ENCODE peak calls at places on chromosome 13, in five cellular contexts. V, M, B, E and J are unnamed samples.

GRCh38 chr13:110653851-110654250 is 38.5 kb downstream of the NAXD start:
- DNase-seq in V (no peak), M (no peak), B (no peak), E (no peak), J (no peak)

GRCh38 chr13:93304868-93305613 is 78.4 kb downstream of the GPC6 start:
- DNase-seq in V (no peak), M (no peak), B (no peak), E (no peak), J (no peak)

GRCh38 chr13:98315466-98315865 is 138.4 kb upstream of the RNF113B start:
- DNase-seq in V (no peak), M (no peak), B (no peak), E (no peak), J (no peak)

GRCh38 chr13:44165895-44166496 is 207.6 kb upstream of the SERP2 start:
- DNase-seq in V (no peak), M (no peak), B (no peak), E (no peak), J (no peak)

GRCh38 chr13:27960362-27961226 is 8.5 kb downstream of the CDX2 start:
- DNase-seq in V (no peak), M (no peak), B (no peak), E (peak; percentile 81), J (no peak)

GRCh38 chr13:25973085-25973484 is 78.7 kb downstream of the SHISA2 start:
- DNase-seq in V (no peak), M (no peak), B (no peak), E (no peak), J (no peak)

GRCh38 chr13:25528266-25528665 is 156.5 kb downstream of the ATP8A2 start:
- DNase-seq in V (no peak), M (no peak), B (no peak), E (no peak), J (no peak)

GRCh38 chr13:75362026-75362425 is 119.9 kb downstream of the TBC1D4 start:
- DNase-seq in V (no peak), M (no peak), B (no peak), E (no peak), J (no peak)

GRCh38 chr13:46184277-46184699 is 2.3 kb upstream of the LCP1 start:
- DNase-seq in V (peak; percentile 13), M (no peak), B (peak; percentile 24), E (peak; percentile 38), J (no peak)

GRCh38 chr13:107361666-107362065 is 793.7 kb upstream of the ARGLU1 start:
- DNase-seq in V (no peak), M (no peak), B (no peak), E (no peak), J (no peak)

GRCh38 chr13:59689057-59689456 is 474.7 kb downstream of the DIAPH3 start:
- DNase-seq in V (peak; percentile 17), M (no peak), B (no peak), E (no peak), J (no peak)

GRCh38 chr13:59356607-59357006 is 807.1 kb downstream of the DIAPH3 start:
- DNase-seq in V (no peak), M (peak; percentile 39), B (peak; percentile 67), E (no peak), J (peak; percentile 90)

GRCh38 chr13:46232281-46232680 is 20.6 kb downstream of the LRRC63 start:
- DNase-seq in V (no peak), M (no peak), B (no peak), E (no peak), J (no peak)

GRCh38 chr13:75864718-75865117 is 228.6 kb downstream of the LMO7 start:
- DNase-seq in V (no peak), M (no peak), B (no peak), E (no peak), J (no peak)

GRCh38 chr13:73544175-73544574 is 485.4 kb downstream of the KLF5 start:
- DNase-seq in V (no peak), M (no peak), B (no peak), E (no peak), J (no peak)

GRCh38 chr13:28204690-28205443 is 66.5 kb downstream of the PAN3 start:
- DNase-seq in V (no peak), M (no peak), B (no peak), E (no peak), J (no peak)

GRCh38 chr13:113654591-113655357 is 3.2 kb downstream of the ATP4B start:
- DNase-seq in V (no peak), M (no peak), B (peak; percentile 5), E (peak; percentile 22), J (peak; percentile 21)

GRCh38 chr13:77548095-77548494 is 12.6 kb downstream of the SCEL start:
- DNase-seq in V (no peak), M (no peak), B (no peak), E (no peak), J (no peak)

GRCh38 chr13:98216135-98216565 is 39.1 kb upstream of the RNF113B start:
- DNase-seq in V (no peak), M (peak; percentile 34), B (peak; percentile 87), E (peak; percentile 67), J (peak; percentile 41)

GRCh38 chr13:33057019-33057785 is 41.0 kb downstream of the KL start:
- DNase-seq in V (no peak), M (no peak), B (no peak), E (no peak), J (no peak)

GRCh38 chr13:44904982-44905381 is 84.3 kb downstream of the NUFIP1 start:
- DNase-seq in V (no peak), M (peak; percentile 74), B (peak; percentile 34), E (peak; percentile 52), J (peak; percentile 26)

GRCh38 chr13:27487776-27488175 is 37.4 kb upstream of the MTIF3 start:
- DNase-seq in V (no peak), M (no peak), B (no peak), E (no peak), J (no peak)

GRCh38 chr13:53089951-53090350 is 61.3 kb downstream of the OLFM4 start:
- DNase-seq in V (no peak), M (no peak), B (no peak), E (no peak), J (no peak)

GRCh38 chr13:99895428-99895998 is 76.1 kb downstream of the ZIC5 start:
- DNase-seq in V (no peak), M (no peak), B (no peak), E (no peak), J (no peak)

GRCh38 chr13:31625115-31625514 is 114.2 kb upstream of the RXFP2 start:
- DNase-seq in V (no peak), M (no peak), B (no peak), E (no peak), J (no peak)

GRCh38 chr13:52164989-52165388 is 5.6 kb upstream of the NEK3 start:
- DNase-seq in V (no peak), M (no peak), B (no peak), E (no peak), J (no peak)

GRCh38 chr13:23856008-23856750 is 33.0 kb downstream of the MIPEP start:
- DNase-seq in V (no peak), M (no peak), B (no peak), E (no peak), J (no peak)

GRCh38 chr13:46010148-46010547 is 42.4 kb downstream of the ZC3H13 start:
- DNase-seq in V (no peak), M (no peak), B (no peak), E (no peak), J (no peak)

DNA sequence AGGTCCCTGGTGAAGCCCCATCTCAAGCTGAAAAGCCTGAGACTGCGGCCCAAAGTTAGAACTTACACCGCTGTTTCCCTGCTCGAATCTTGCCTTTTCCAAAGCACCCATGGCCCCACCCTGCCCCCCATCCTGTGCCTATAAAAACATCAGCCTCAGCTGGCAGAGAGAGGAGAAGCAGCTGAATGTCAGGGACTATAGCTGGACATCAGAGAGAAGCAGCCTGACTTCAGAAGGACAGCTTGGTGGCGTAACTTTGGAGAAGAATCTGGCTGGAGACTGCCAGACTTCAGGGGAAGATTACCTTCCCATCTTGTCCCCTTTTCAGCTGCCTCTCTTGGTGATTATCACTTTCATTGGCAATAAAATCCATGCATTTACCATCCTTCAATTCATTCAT is 9.3 kb upstream of the RCBTB2 start:
- DNase-seq in V (no peak), M (no peak), B (no peak), E (no peak), J (no peak)
- H3K27ac ChIP-seq in V (no peak overlapping the region), M (peak overlapping the region; percentile 57), B (no peak overlapping the region), E (peak overlapping the region; percentile 28), J (peak overlapping the region; percentile 85)

DNA sequence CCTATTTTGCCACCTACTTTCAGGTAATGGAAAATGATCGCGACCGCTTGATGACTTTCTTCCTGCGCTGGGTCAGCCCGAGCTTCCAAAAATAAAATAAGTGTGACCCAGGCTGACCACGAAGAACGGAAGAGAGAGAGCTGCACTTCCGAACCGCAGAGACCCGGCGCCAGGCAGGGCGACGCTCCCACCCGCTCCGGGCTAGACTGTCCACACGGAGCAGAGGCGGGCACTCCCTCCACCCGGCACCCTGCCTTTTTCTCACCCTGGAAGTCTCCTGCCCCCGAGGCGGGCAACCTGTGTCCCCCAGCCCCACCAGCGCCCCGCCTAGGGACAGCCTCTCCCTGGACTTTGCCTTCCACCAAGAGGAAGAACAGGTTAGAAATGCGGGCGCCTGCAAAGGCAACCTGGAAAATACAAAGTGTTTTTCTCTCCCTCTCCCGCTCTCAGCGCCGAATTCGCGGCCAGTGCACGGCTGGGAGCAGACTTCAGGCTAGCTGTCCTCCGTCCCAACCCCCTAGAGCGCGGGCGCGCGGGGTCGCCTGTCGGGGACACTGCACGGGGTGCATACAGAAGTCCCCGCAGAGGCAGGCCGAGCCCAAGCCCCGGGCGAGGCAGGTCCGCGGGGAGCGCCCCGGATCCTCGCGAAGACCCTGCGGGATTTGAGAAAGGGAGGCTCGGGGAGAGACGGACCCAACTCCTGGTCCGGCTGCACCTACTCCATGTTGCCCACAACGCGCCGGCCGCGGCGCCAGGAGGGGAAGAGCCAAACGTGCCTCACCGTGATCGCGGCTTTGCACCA is 884 bp downstream of the SPRY2 start:
- DNase-seq in V (no peak), M (peak; percentile 46), B (peak; percentile 44), E (peak; percentile 46), J (peak; percentile 58)
- TF ChIP-seq POLR2A in V (no peak), M (no peak), B (peak; percentile 48), E (no peak), J (no peak)

GRCh38 chr13:112001571-112001970 is 65.4 kb upstream of the SOX1 start:
- DNase-seq in V (no peak), M (no peak), B (no peak), E (no peak), J (no peak)
- H3K27me3 ChIP-seq in V (peaks cover 46% of the 10 kb centered on the region), M (no peaks in the 10 kb centered on the region), B (no peaks in the 10 kb centered on the region), E (no peaks in the 10 kb centered on the region), J (peaks cover 27% of the 10 kb centered on the region)

DNA sequence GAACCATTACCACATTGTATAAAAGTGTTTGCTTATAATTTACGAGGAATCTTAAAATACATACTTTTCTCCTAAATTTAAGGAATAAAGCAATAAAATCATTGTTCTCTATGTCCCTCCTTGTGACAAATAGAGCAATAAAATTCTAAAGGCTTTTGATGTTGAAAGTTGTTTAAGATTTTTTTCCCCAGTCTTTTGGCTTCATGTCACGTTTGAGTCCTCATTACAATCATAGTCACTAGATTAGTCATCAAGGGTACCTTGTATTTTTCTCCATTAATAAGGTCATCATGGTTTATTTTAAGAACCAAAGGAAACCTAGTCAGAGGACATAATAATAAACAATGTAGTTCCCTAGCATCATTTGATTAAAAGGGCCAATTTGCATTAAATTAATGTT is 3.2 kb downstream of the WBP4 start:
- DNase-seq in V (no peak), M (no peak), B (no peak), E (no peak), J (no peak)
- H3K27ac ChIP-seq in V (no peak overlapping the region), M (no peak overlapping the region), B (no peak overlapping the region), E (peak overlapping the region; percentile 99), J (peak overlapping the region; percentile 99)